ENCODE peak calls at places on chromosome 16, in eight cellular contexts. One of them, this sample, is unnamed.

GRCh38 chr16:30510392-30510938 is 15.9 kb downstream of the ZNF768 start:
- DNase-seq in NCI-H2171 treated with DMSO at 0.1 percent for 48 hours: no peak
- DNase-seq in CD8-positive, alpha-beta memory T cell: no peak
- DNase-seq in prostate gland: no peak
- DNase-seq in activated CD4-positive, alpha-beta T cell treated with anti-CD3 and anti-CD28 coated beads, Interleukin-2, amount 50 U/mL, for 1 hour: no peak
- DNase-seq in left cardiac atrium: no peak
- DNase-seq in T-helper 1 cell: no peak
- DNase-seq in NCI-H1417: no peak
- DNase-seq in this sample: no peak

GRCh38 chr16:57409065-57409464 is 4.5 kb downstream of the CCL17 start:
- DNase-seq in NCI-H2171 treated with DMSO at 0.1 percent for 48 hours: no peak
- DNase-seq in CD8-positive, alpha-beta memory T cell: no peak
- DNase-seq in prostate gland: no peak
- DNase-seq in activated CD4-positive, alpha-beta T cell treated with anti-CD3 and anti-CD28 coated beads, Interleukin-2, amount 50 U/mL, for 1 hour: no peak
- DNase-seq in left cardiac atrium: no peak
- DNase-seq in T-helper 1 cell: no peak
- DNase-seq in NCI-H1417: no peak
- DNase-seq in this sample: no peak

GRCh38 chr16:2692948-2693651 is 10.8 kb downstream of the KCTD5 start:
- DNase-seq in NCI-H2171 treated with DMSO at 0.1 percent for 48 hours: no peak
- DNase-seq in CD8-positive, alpha-beta memory T cell: no peak
- DNase-seq in prostate gland: no peak
- DNase-seq in activated CD4-positive, alpha-beta T cell treated with anti-CD3 and anti-CD28 coated beads, Interleukin-2, amount 50 U/mL, for 1 hour: no peak
- DNase-seq in left cardiac atrium: no peak
- DNase-seq in T-helper 1 cell: no peak
- DNase-seq in NCI-H1417: no peak
- DNase-seq in this sample: peak; percentile 86

GRCh38 chr16:48525201-48526057 is 84.6 kb downstream of the N4BP1 start:
- DNase-seq in NCI-H2171 treated with DMSO at 0.1 percent for 48 hours: no peak
- DNase-seq in CD8-positive, alpha-beta memory T cell: no peak
- DNase-seq in prostate gland: no peak
- DNase-seq in activated CD4-positive, alpha-beta T cell treated with anti-CD3 and anti-CD28 coated beads, Interleukin-2, amount 50 U/mL, for 1 hour: no peak
- DNase-seq in left cardiac atrium: no peak
- DNase-seq in T-helper 1 cell: no peak
- DNase-seq in NCI-H1417: peak; percentile 45
- DNase-seq in this sample: no peak

GRCh38 chr16:72749091-72749490 is 298.8 kb downstream of the ZFHX3 start:
- DNase-seq in NCI-H2171 treated with DMSO at 0.1 percent for 48 hours: no peak
- DNase-seq in CD8-positive, alpha-beta memory T cell: no peak
- DNase-seq in prostate gland: no peak
- DNase-seq in activated CD4-positive, alpha-beta T cell treated with anti-CD3 and anti-CD28 coated beads, Interleukin-2, amount 50 U/mL, for 1 hour: no peak
- DNase-seq in left cardiac atrium: no peak
- DNase-seq in T-helper 1 cell: no peak
- DNase-seq in NCI-H1417: peak; percentile 7
- DNase-seq in this sample: no peak

GRCh38 chr16:1772362-1772907 is at the start of gene EME2:
- DNase-seq in NCI-H2171 treated with DMSO at 0.1 percent for 48 hours: peak; percentile 56
- DNase-seq in CD8-positive, alpha-beta memory T cell: peak; percentile 55
- DNase-seq in prostate gland: no peak
- DNase-seq in activated CD4-positive, alpha-beta T cell treated with anti-CD3 and anti-CD28 coated beads, Interleukin-2, amount 50 U/mL, for 1 hour: peak; percentile 40
- DNase-seq in left cardiac atrium: no peak
- DNase-seq in T-helper 1 cell: no peak
- DNase-seq in NCI-H1417: peak; percentile 79
- DNase-seq in this sample: no peak

GRCh38 chr16:12862327-12862726 is 39.1 kb upstream of the SHISA9 start:
- DNase-seq in NCI-H2171 treated with DMSO at 0.1 percent for 48 hours: no peak
- DNase-seq in CD8-positive, alpha-beta memory T cell: no peak
- DNase-seq in prostate gland: no peak
- DNase-seq in activated CD4-positive, alpha-beta T cell treated with anti-CD3 and anti-CD28 coated beads, Interleukin-2, amount 50 U/mL, for 1 hour: no peak
- DNase-seq in left cardiac atrium: no peak
- DNase-seq in T-helper 1 cell: no peak
- DNase-seq in NCI-H1417: no peak
- DNase-seq in this sample: no peak

GRCh38 chr16:59543641-59544040 is 809.5 kb upstream of the GOT2 start:
- DNase-seq in NCI-H2171 treated with DMSO at 0.1 percent for 48 hours: no peak
- DNase-seq in CD8-positive, alpha-beta memory T cell: no peak
- DNase-seq in prostate gland: no peak
- DNase-seq in activated CD4-positive, alpha-beta T cell treated with anti-CD3 and anti-CD28 coated beads, Interleukin-2, amount 50 U/mL, for 1 hour: no peak
- DNase-seq in left cardiac atrium: no peak
- DNase-seq in T-helper 1 cell: no peak
- DNase-seq in NCI-H1417: no peak
- DNase-seq in this sample: no peak

GRCh38 chr16:21161211-21161610 is 2.7 kb downstream of the LDAF1 start:
- DNase-seq in NCI-H2171 treated with DMSO at 0.1 percent for 48 hours: no peak
- DNase-seq in CD8-positive, alpha-beta memory T cell: no peak
- DNase-seq in prostate gland: no peak
- DNase-seq in activated CD4-positive, alpha-beta T cell treated with anti-CD3 and anti-CD28 coated beads, Interleukin-2, amount 50 U/mL, for 1 hour: no peak
- DNase-seq in left cardiac atrium: no peak
- DNase-seq in T-helper 1 cell: no peak
- DNase-seq in NCI-H1417: no peak
- DNase-seq in this sample: no peak

GRCh38 chr16:4769306-4769638 is 2.3 kb upstream of the ZNF500 start:
- DNase-seq in NCI-H2171 treated with DMSO at 0.1 percent for 48 hours: peak; percentile 25
- DNase-seq in CD8-positive, alpha-beta memory T cell: no peak
- DNase-seq in prostate gland: no peak
- DNase-seq in activated CD4-positive, alpha-beta T cell treated with anti-CD3 and anti-CD28 coated beads, Interleukin-2, amount 50 U/mL, for 1 hour: no peak
- DNase-seq in left cardiac atrium: no peak
- DNase-seq in T-helper 1 cell: no peak
- DNase-seq in NCI-H1417: no peak
- DNase-seq in this sample: peak; percentile 34

GRCh38 chr16:75385507-75386152 is 47.7 kb downstream of the CFDP1 start:
- DNase-seq in NCI-H2171 treated with DMSO at 0.1 percent for 48 hours: peak; percentile 83
- DNase-seq in CD8-positive, alpha-beta memory T cell: peak; percentile 45
- DNase-seq in prostate gland: no peak
- DNase-seq in activated CD4-positive, alpha-beta T cell treated with anti-CD3 and anti-CD28 coated beads, Interleukin-2, amount 50 U/mL, for 1 hour: no peak
- DNase-seq in left cardiac atrium: no peak
- DNase-seq in T-helper 1 cell: no peak
- DNase-seq in NCI-H1417: peak; percentile 69
- DNase-seq in this sample: peak; percentile 70